ENCODE peak calls at places on chromosomes 6 and 20, in nine cellular contexts. H, E, G, W, C, P, Q, O and Z are unnamed samples.

GRCh38 chr6:33442283-33442682 is 12.1 kb upstream of the ZBTB9 start:
- DNase-seq in H (no peak), E (no peak), G (no peak), W (no peak), C (no peak), P (no peak), Q (no peak), O (no peak), Z (no peak)

GRCh38 chr20:1844723-1845523 is 50.3 kb upstream of the SIRPA start:
- DNase-seq in H (peak), E (no peak), G (no peak), W (peak), C (peak), P (peak), Q (peak), O (no peak), Z (no peak)

GRCh38 chr6:5295612-5296011 is 34.3 kb downstream of the FARS2 start:
- DNase-seq in H (no peak), E (no peak), G (no peak), W (no peak), C (no peak), P (no peak), Q (no peak), O (no peak), Z (no peak)

GRCh38 chr20:51036226-51036625 is 13.3 kb upstream of the KCNG1 start:
- DNase-seq in H (no peak), E (no peak), G (no peak), W (no peak), C (no peak), P (no peak), Q (no peak), O (no peak), Z (no peak)

GRCh38 chr6:113120214-113120576 is 737.0 kb upstream of the MARCKS start:
- DNase-seq in H (no peak), E (no peak), G (peak), W (peak), C (no peak), P (no peak), Q (no peak), O (no peak), Z (no peak)

GRCh38 chr6:89368107-89368506 is 15.6 kb upstream of the UBE2J1 start:
- DNase-seq in H (peak), E (no peak), G (peak), W (peak), C (peak), P (peak), Q (no peak), O (no peak), Z (peak)

GRCh38 chr20:46695888-46696287 is 6.6 kb upstream of the TP53RK start:
- DNase-seq in H (no peak), E (no peak), G (peak), W (no peak), C (no peak), P (no peak), Q (no peak), O (no peak), Z (no peak)

GRCh38 chr6:106752641-106753040 is 123.3 kb downstream of the QRSL1 start:
- DNase-seq in H (no peak), E (no peak), G (no peak), W (no peak), C (no peak), P (no peak), Q (no peak), O (no peak), Z (no peak)

GRCh38 chr6:143166247-143166695 is 105.6 kb downstream of the AIG1 start:
- DNase-seq in H (no peak), E (no peak), G (no peak), W (no peak), C (no peak), P (no peak), Q (no peak), O (no peak), Z (no peak)

GRCh38 chr20:36173451-36173933 is 19.0 kb downstream of the EPB41L1 start:
- DNase-seq in H (no peak), E (peak), G (peak), W (peak), C (no peak), P (no peak), Q (no peak), O (no peak), Z (peak)

GRCh38 chr6:6834356-6835342 is 246.1 kb downstream of the LY86 start:
- DNase-seq in H (peak), E (no peak), G (no peak), W (no peak), C (no peak), P (no peak), Q (no peak), O (peak), Z (no peak)

GRCh38 chr20:23362392-23363256 is 642 bp downstream of the GZF1 start:
- DNase-seq in H (peak), E (no peak), G (peak), W (peak), C (peak), P (peak), Q (peak), O (no peak), Z (peak)

GRCh38 chr6:28648035-28648877 is 122.6 kb downstream of the GPX5 start:
- DNase-seq in H (peak), E (peak), G (peak), W (peak), C (peak), P (no peak), Q (peak), O (no peak), Z (peak)

GRCh38 chr6:157228421-157229218 is 94.7 kb downstream of the TMEM242 start:
- DNase-seq in H (no peak), E (no peak), G (no peak), W (peak), C (no peak), P (no peak), Q (no peak), O (peak), Z (peak)

GRCh38 chr20:62563561-62563960 is 78.7 kb upstream of the SLCO4A1 start:
- DNase-seq in H (no peak), E (no peak), G (no peak), W (no peak), C (no peak), P (no peak), Q (no peak), O (no peak), Z (no peak)

GRCh38 chr6:142118926-142119325 is 13.8 kb upstream of the GJE1 start:
- DNase-seq in H (no peak), E (no peak), G (no peak), W (no peak), C (no peak), P (no peak), Q (no peak), O (no peak), Z (no peak)

GRCh38 chr6:85186546-85187170 is 263.2 kb upstream of the NT5E start:
- DNase-seq in H (no peak), E (no peak), G (no peak), W (no peak), C (no peak), P (no peak), Q (no peak), O (no peak), Z (no peak)

GRCh38 chr6:162962093-162962492 is 234.3 kb downstream of the PACRG start:
- DNase-seq in H (no peak), E (no peak), G (peak), W (no peak), C (no peak), P (no peak), Q (no peak), O (no peak), Z (no peak)

GRCh38 chr20:57414867-57415592 is 23.8 kb downstream of the RBM38 start:
- DNase-seq in H (no peak), E (no peak), G (peak), W (no peak), C (no peak), P (no peak), Q (peak), O (no peak), Z (no peak)

GRCh38 chr20:19815553-19815991 is 57.5 kb downstream of the RIN2 start:
- DNase-seq in H (peak), E (no peak), G (peak), W (peak), C (peak), P (no peak), Q (no peak), O (no peak), Z (no peak)

GRCh38 chr6:42118162-42119001 is 24.0 kb downstream of the C6orf132 start:
- DNase-seq in H (no peak), E (no peak), G (no peak), W (peak), C (no peak), P (peak), Q (peak), O (no peak), Z (no peak)

GRCh38 chr6:20642441-20642840 is 108.2 kb downstream of the CDKAL1 start:
- DNase-seq in H (no peak), E (no peak), G (no peak), W (no peak), C (no peak), P (no peak), Q (no peak), O (no peak), Z (no peak)

GRCh38 chr6:143583542-143584330 is 72.2 kb upstream of the FUCA2 start:
- DNase-seq in H (no peak), E (no peak), G (peak), W (no peak), C (no peak), P (no peak), Q (no peak), O (no peak), Z (no peak)

GRCh38 chr6:39362487-39362865 is 40.0 kb upstream of the KCNK16 start:
- DNase-seq in H (no peak), E (no peak), G (no peak), W (no peak), C (no peak), P (no peak), Q (no peak), O (no peak), Z (peak)

GRCh38 chr6:81700414-81700813 is 52.1 kb downstream of the TENT5A start:
- DNase-seq in H (no peak), E (no peak), G (no peak), W (no peak), C (no peak), P (no peak), Q (no peak), O (no peak), Z (no peak)

GRCh38 chr20:63635431-63636141 is 8.7 kb upstream of the GMEB2 start:
- DNase-seq in H (peak), E (no peak), G (no peak), W (peak), C (no peak), P (peak), Q (no peak), O (no peak), Z (no peak)

GRCh38 chr6:84774174-84775158 is 10.1 kb upstream of the TBX18 start:
- DNase-seq in H (no peak), E (peak), G (peak), W (peak), C (peak), P (no peak), Q (peak), O (peak), Z (peak)

GRCh38 chr20:42483694-42484303 is 705.9 kb downstream of the PTPRT start:
- DNase-seq in H (peak), E (peak), G (no peak), W (peak), C (peak), P (no peak), Q (no peak), O (no peak), Z (peak)

GRCh38 chr20:43955244-43956191 is 40.9 kb downstream of the TOX2 start:
- DNase-seq in H (no peak), E (no peak), G (peak), W (peak), C (peak), P (no peak), Q (no peak), O (no peak), Z (no peak)

GRCh38 chr6:43455034-43455747 is at the start of gene DLK2:
- DNase-seq in H (no peak), E (no peak), G (no peak), W (no peak), C (no peak), P (no peak), Q (no peak), O (no peak), Z (peak)

GRCh38 chr20:668050-668449 is 7.6 kb downstream of the SCRT2 start:
- DNase-seq in H (no peak), E (no peak), G (no peak), W (no peak), C (no peak), P (no peak), Q (no peak), O (no peak), Z (no peak)

GRCh38 chr6:161327360-161327953 is 53.6 kb upstream of the AGPAT4 start:
- DNase-seq in H (peak), E (no peak), G (no peak), W (no peak), C (no peak), P (no peak), Q (no peak), O (no peak), Z (no peak)

GRCh38 chr6:168334072-168334471 is 14.5 kb upstream of the DACT2 start:
- DNase-seq in H (no peak), E (no peak), G (no peak), W (no peak), C (no peak), P (no peak), Q (no peak), O (no peak), Z (no peak)

GRCh38 chr6:36933102-36933501 is 21.4 kb upstream of the PI16 start:
- DNase-seq in H (no peak), E (no peak), G (peak), W (no peak), C (no peak), P (no peak), Q (no peak), O (no peak), Z (no peak)

GRCh38 chr6:145349950-145350510 is 385.3 kb downstream of the EPM2A start:
- DNase-seq in H (peak), E (no peak), G (no peak), W (no peak), C (no peak), P (no peak), Q (no peak), O (no peak), Z (no peak)

GRCh38 chr6:145347256-145347655 is 388.1 kb downstream of the EPM2A start:
- DNase-seq in H (no peak), E (no peak), G (no peak), W (no peak), C (no peak), P (no peak), Q (no peak), O (no peak), Z (no peak)

GRCh38 chr6:145345094-145345493 is 390.2 kb downstream of the EPM2A start:
- DNase-seq in H (no peak), E (no peak), G (no peak), W (no peak), C (no peak), P (no peak), Q (no peak), O (no peak), Z (no peak)

GRCh38 chr6:145352382-145353080 is 382.8 kb downstream of the EPM2A start:
- DNase-seq in H (no peak), E (no peak), G (no peak), W (no peak), C (no peak), P (no peak), Q (no peak), O (no peak), Z (no peak)

DNA sequence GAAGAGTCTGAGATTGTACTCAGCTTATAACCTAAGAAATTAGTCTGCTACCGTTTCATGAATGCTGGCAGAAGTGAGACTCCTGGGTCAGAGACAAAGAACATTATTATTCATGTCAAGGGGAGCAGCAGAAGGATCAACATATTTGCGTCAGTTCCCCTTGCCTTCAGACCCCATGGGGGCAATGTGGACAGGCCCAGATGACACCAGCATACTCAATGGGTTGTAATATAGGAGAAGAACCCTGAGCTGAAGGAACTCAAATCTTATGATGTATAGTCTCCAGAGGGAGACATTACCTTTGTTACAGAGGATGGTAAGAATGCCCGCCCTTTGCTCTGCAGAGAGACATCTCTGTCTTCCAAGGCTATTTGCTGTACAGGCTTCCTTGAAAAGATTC is 384.4 kb downstream of the EPM2A start:
- DNase-seq in H (no peak), E (no peak), G (no peak), W (no peak), C (no peak), P (no peak), Q (no peak), O (no peak), Z (no peak)
- TF ChIP-seq CTCF in H (no peak), E (no peak), G (no peak), W (no peak), C (no peak), P (no peak), Q (no peak), O (no peak), Z (no peak)

GRCh38 chr6:138289739-138290138 is 71.4 kb upstream of the PBOV1 start:
- DNase-seq in H (peak), E (peak), G (no peak), W (peak), C (no peak), P (peak), Q (peak), O (no peak), Z (peak)

GRCh38 chr6:138292482-138292881 is 74.2 kb upstream of the PBOV1 start:
- DNase-seq in H (no peak), E (no peak), G (no peak), W (no peak), C (no peak), P (no peak), Q (no peak), O (no peak), Z (no peak)

GRCh38 chr6:138291849-138292181 is 73.5 kb upstream of the PBOV1 start:
- DNase-seq in H (no peak), E (no peak), G (no peak), W (no peak), C (no peak), P (no peak), Q (no peak), O (no peak), Z (no peak)

GRCh38 chr6:138290563-138290962 is 72.3 kb upstream of the PBOV1 start:
- DNase-seq in H (no peak), E (no peak), G (no peak), W (no peak), C (no peak), P (no peak), Q (no peak), O (no peak), Z (no peak)

DNA sequence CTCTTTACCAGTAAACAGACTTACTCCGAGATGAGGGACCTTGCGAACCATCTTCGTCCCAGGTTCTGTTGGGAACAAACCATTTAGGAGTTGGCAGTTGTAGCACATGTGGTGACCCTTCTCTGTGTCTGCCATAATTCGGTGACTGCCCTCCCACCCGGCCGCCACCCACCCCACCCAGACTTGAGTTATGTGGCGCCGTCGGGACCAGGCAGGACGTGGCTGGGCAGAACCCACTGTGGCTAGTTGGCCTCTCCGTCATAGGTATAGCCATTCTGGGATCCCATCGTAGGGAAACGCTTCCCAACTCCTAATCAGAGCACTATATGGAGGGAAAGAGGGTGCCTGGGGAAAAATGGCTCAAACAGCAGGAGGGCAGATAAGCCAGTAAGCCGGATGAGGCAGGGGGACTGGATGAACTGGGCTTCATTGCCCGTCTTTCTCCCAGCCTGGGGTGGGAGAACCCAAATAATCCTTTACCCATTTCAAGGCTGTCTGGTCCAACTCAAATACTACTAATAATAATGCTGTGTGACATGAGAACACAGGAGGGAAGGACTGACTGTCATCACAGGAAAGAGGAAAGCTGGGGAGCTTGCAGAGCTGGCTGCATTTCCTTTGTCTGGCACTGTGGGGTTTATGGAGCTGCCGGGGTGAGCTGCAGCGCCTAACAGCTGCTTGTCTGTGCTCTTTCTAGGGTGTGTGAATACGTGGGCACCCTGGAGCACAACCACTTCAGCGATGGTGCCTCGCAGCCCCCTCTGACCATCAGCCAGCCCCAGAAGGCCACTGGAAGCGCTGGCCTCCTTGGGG is 73.0 kb upstream of the PBOV1 start:
- DNase-seq in H (no peak), E (no peak), G (no peak), W (no peak), C (no peak), P (no peak), Q (no peak), O (no peak), Z (no peak)
- TF ChIP-seq CTCF in H (no peak), E (no peak), G (no peak), W (no peak), C (no peak), P (no peak), Q (no peak), O (no peak), Z (no peak)

DNA sequence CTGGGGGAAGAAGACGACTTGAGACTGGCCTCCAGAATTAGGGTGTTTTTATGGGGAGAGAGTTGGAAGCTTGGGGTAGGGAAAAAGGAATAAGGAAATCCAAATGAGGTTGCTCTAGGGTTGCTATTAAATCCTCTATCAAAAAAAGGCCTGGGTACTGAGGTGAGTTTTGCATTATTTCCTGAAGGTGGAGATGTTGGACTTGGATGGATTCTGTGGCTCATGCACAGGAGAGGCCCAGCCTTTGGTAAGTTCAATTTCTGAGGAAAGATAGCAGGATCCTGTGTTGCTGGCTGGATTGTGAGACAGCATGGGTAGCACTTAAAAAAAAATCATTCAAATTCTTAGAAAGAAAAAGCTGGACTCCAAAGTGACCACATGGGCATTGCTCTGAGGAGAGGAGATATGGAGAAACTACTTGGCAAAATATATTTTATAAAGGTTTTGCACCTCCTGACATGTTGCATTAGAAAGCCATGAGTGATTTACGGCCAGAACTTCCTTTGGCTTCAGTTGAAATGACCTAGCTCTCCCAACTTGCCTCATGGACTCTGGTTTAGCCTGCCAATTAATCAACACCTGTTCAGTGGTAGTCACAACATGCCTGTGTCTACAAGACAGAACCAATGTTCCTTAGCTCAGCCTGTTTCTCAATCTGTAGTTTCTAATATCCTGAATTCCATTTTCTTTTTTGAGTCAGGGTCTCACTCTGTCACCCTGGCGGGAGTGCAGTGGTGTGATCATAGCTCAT is 152.1 kb upstream of the RALGAPA2 start:
- DNase-seq in H (no peak), E (no peak), G (peak), W (no peak), C (no peak), P (no peak), Q (no peak), O (no peak), Z (no peak)
- TF ChIP-seq CTCF in H (peak), E (peak), G (peak), W (no peak), C (no peak), P (no peak), Q (no peak), O (no peak), Z (peak)

GRCh38 chr20:49384437-49385434 is 97.7 kb downstream of the KCNB1 start:
- DNase-seq in H (peak), E (peak), G (peak), W (peak), C (peak), P (peak), Q (peak), O (no peak), Z (peak)
- TF ChIP-seq CTCF in H (peak), E (peak), G (peak), W (peak), C (peak), P (peak), Q (peak), O (peak), Z (peak)